ENCODE peak calls at places on chromosome 2, in six cellular contexts. One of them, this sample, is unnamed. For H3K4me1, the result is how much of the 10 kb centered on the place peaks cover.

GRCh38 chr2:239181601-239182471 is 219.0 kb downstream of the HDAC4 start:
- DNase-seq in endothelial cell of umbilical vein: no peak
- DNase-seq in HepG2: peak
- DNase-seq in body of pancreas: no peak
- DNase-seq in spleen: peak
- DNase-seq in IMR-90: no peak
- DNase-seq in this sample: no peak

GRCh38 chr2:144529841-144530240 is 9.9 kb upstream of the ZEB2 start:
- DNase-seq in spleen: no peak
- DNase-seq in endothelial cell of umbilical vein: no peak
- DNase-seq in IMR-90: no peak
- DNase-seq in body of pancreas: no peak
- DNase-seq in HepG2: no peak
- DNase-seq in this sample: no peak

GRCh38 chr2:26704441-26704977 is 12.0 kb downstream of the KCNK3 start:
- DNase-seq in spleen: no peak
- DNase-seq in IMR-90: peak
- DNase-seq in endothelial cell of umbilical vein: no peak
- DNase-seq in HepG2: no peak
- DNase-seq in body of pancreas: no peak
- DNase-seq in this sample: no peak

GRCh38 chr2:203492965-203493364 is 42.1 kb downstream of the RAPH1 start:
- DNase-seq in spleen: no peak
- DNase-seq in HepG2: no peak
- DNase-seq in body of pancreas: no peak
- DNase-seq in IMR-90: peak
- DNase-seq in endothelial cell of umbilical vein: no peak
- DNase-seq in this sample: no peak

GRCh38 chr2:156333951-156334495 is 1.5 kb upstream of the NR4A2 start:
- DNase-seq in endothelial cell of umbilical vein: peak
- DNase-seq in IMR-90: peak
- DNase-seq in HepG2: peak
- DNase-seq in spleen: peak
- DNase-seq in body of pancreas: peak
- DNase-seq in this sample: peak

GRCh38 chr2:14750433-14750832 is 117.9 kb downstream of the LRATD1 start:
- DNase-seq in IMR-90: no peak
- DNase-seq in endothelial cell of umbilical vein: no peak
- DNase-seq in HepG2: no peak
- DNase-seq in spleen: no peak
- DNase-seq in body of pancreas: no peak
- DNase-seq in this sample: no peak

GRCh38 chr2:124649001-124649400 is 623.9 kb downstream of the CNTNAP5 start:
- DNase-seq in HepG2: no peak
- DNase-seq in IMR-90: no peak
- DNase-seq in spleen: no peak
- DNase-seq in endothelial cell of umbilical vein: no peak
- DNase-seq in body of pancreas: no peak
- DNase-seq in this sample: no peak

GRCh38 chr2:23452853-23453420 is 68.0 kb downstream of the KLHL29 start:
- DNase-seq in spleen: no peak
- DNase-seq in IMR-90: peak
- DNase-seq in body of pancreas: no peak
- DNase-seq in endothelial cell of umbilical vein: no peak
- DNase-seq in HepG2: no peak
- DNase-seq in this sample: no peak

GRCh38 chr2:23273786-23274185 is 111.2 kb upstream of the KLHL29 start:
- DNase-seq in spleen: no peak
- DNase-seq in IMR-90: no peak
- DNase-seq in body of pancreas: no peak
- DNase-seq in HepG2: no peak
- DNase-seq in endothelial cell of umbilical vein: no peak
- DNase-seq in this sample: no peak

GRCh38 chr2:119407430-119408220 is 24.0 kb upstream of the TMEM37 start:
- DNase-seq in IMR-90: peak
- DNase-seq in HepG2: peak
- DNase-seq in endothelial cell of umbilical vein: peak
- DNase-seq in body of pancreas: peak
- DNase-seq in spleen: no peak
- DNase-seq in this sample: peak

GRCh38 chr2:119402106-119402505 is 29.5 kb upstream of the TMEM37 start:
- DNase-seq in endothelial cell of umbilical vein: no peak
- DNase-seq in IMR-90: no peak
- DNase-seq in spleen: no peak
- DNase-seq in body of pancreas: no peak
- DNase-seq in HepG2: no peak
- DNase-seq in this sample: no peak

GRCh38 chr2:119402645-119403560 is 28.8 kb upstream of the TMEM37 start:
- DNase-seq in spleen: no peak
- DNase-seq in endothelial cell of umbilical vein: no peak
- DNase-seq in body of pancreas: peak
- DNase-seq in HepG2: no peak
- DNase-seq in IMR-90: no peak
- DNase-seq in this sample: peak

GRCh38 chr2:119408221-119408619 is 23.4 kb upstream of the TMEM37 start:
- DNase-seq in HepG2: no peak
- DNase-seq in IMR-90: no peak
- DNase-seq in body of pancreas: peak
- DNase-seq in endothelial cell of umbilical vein: no peak
- DNase-seq in spleen: no peak
- DNase-seq in this sample: peak

DNA sequence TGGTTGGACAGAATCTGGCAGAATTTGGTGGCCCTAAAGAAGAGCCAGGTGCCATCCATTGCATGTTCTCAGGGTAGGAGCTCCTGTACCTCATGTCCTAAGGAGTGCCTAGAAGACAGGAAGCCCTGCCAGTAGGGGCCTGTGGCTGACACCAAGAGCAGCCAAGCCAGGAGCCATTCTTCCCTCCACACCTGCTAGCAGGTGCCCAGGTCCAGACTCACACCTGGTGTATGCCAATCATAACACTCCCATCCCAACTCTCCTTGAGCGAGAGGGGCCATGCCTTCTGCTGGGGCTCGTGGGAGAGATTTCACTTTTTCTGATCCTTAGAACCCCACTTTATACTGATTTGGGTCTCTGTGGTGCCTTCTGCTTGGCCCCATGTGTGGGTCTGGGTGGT is 26.5 kb upstream of the TMEM37 start:
- DNase-seq in HepG2: no peak
- DNase-seq in spleen: no peak
- DNase-seq in IMR-90: no peak
- DNase-seq in body of pancreas: no peak
- DNase-seq in endothelial cell of umbilical vein: no peak
- DNase-seq in this sample: no peak
- TF ChIP-seq POLR2A in HepG2: no peak
- TF ChIP-seq POLR2A in spleen: no peak
- TF ChIP-seq POLR2A in IMR-90: no peak
- TF ChIP-seq POLR2A in body of pancreas: no peak
- TF ChIP-seq POLR2A in endothelial cell of umbilical vein: no peak
- TF ChIP-seq POLR2A in this sample: no peak

GRCh38 chr2:27946530-27946929 is 56.0 kb downstream of the BABAM2 start:
- DNase-seq in HepG2: no peak
- DNase-seq in spleen: no peak
- DNase-seq in endothelial cell of umbilical vein: peak
- DNase-seq in body of pancreas: no peak
- DNase-seq in IMR-90: no peak
- DNase-seq in this sample: no peak
- H3K4me3 ChIP-seq in HepG2: no peak
- H3K4me3 ChIP-seq in spleen: no peak
- H3K4me3 ChIP-seq in endothelial cell of umbilical vein: peak
- H3K4me3 ChIP-seq in body of pancreas: no peak
- H3K4me3 ChIP-seq in IMR-90: no peak
- H3K4me3 ChIP-seq in this sample: no peak

GRCh38 chr2:85756822-85757435 is 3.1 kb downstream of the ATOH8 start:
- DNase-seq in endothelial cell of umbilical vein: no peak
- DNase-seq in IMR-90: no peak
- DNase-seq in HepG2: no peak
- DNase-seq in body of pancreas: peak
- DNase-seq in spleen: no peak
- DNase-seq in this sample: peak

GRCh38 chr2:85756195-85756594 is 2.4 kb downstream of the ATOH8 start:
- DNase-seq in body of pancreas: no peak
- DNase-seq in HepG2: no peak
- DNase-seq in endothelial cell of umbilical vein: no peak
- DNase-seq in spleen: no peak
- DNase-seq in IMR-90: no peak
- DNase-seq in this sample: no peak

GRCh38 chr2:85754313-85755095 is 713 bp downstream of the ATOH8 start:
- DNase-seq in IMR-90: peak
- DNase-seq in spleen: no peak
- DNase-seq in endothelial cell of umbilical vein: no peak
- DNase-seq in body of pancreas: peak
- DNase-seq in HepG2: peak
- DNase-seq in this sample: peak

GRCh38 chr2:85753525-85754312 is at the start of gene ATOH8:
- DNase-seq in endothelial cell of umbilical vein: peak
- DNase-seq in HepG2: peak
- DNase-seq in body of pancreas: peak
- DNase-seq in IMR-90: peak
- DNase-seq in spleen: peak
- DNase-seq in this sample: peak

GRCh38 chr2:85755122-85756027 is 1.6 kb downstream of the ATOH8 start:
- DNase-seq in spleen: no peak
- DNase-seq in endothelial cell of umbilical vein: no peak
- DNase-seq in body of pancreas: no peak
- DNase-seq in HepG2: no peak
- DNase-seq in IMR-90: peak
- DNase-seq in this sample: no peak
- H3K4me1 ChIP-seq in spleen: half or more
- H3K4me1 ChIP-seq in endothelial cell of umbilical vein: under half
- H3K4me1 ChIP-seq in body of pancreas: half or more
- H3K4me1 ChIP-seq in HepG2: half or more
- H3K4me1 ChIP-seq in IMR-90: under half
- H3K4me1 ChIP-seq in this sample: half or more

GRCh38 chr2:217865373-217865772 is 137.4 kb downstream of the TNS1 start:
- DNase-seq in body of pancreas: no peak
- DNase-seq in HepG2: no peak
- DNase-seq in endothelial cell of umbilical vein: no peak
- DNase-seq in spleen: no peak
- DNase-seq in IMR-90: no peak
- DNase-seq in this sample: no peak

GRCh38 chr2:217868911-217869334 is 133.9 kb downstream of the TNS1 start:
- DNase-seq in endothelial cell of umbilical vein: peak
- DNase-seq in spleen: no peak
- DNase-seq in IMR-90: peak
- DNase-seq in HepG2: no peak
- DNase-seq in body of pancreas: no peak
- DNase-seq in this sample: no peak

GRCh38 chr2:217870528-217871011 is 132.2 kb downstream of the TNS1 start:
- DNase-seq in IMR-90: no peak
- DNase-seq in HepG2: no peak
- DNase-seq in endothelial cell of umbilical vein: no peak
- DNase-seq in spleen: no peak
- DNase-seq in body of pancreas: no peak
- DNase-seq in this sample: no peak

GRCh38 chr2:217866457-217866856 is 136.3 kb downstream of the TNS1 start:
- DNase-seq in endothelial cell of umbilical vein: no peak
- DNase-seq in spleen: no peak
- DNase-seq in body of pancreas: no peak
- DNase-seq in HepG2: no peak
- DNase-seq in IMR-90: no peak
- DNase-seq in this sample: no peak

DNA sequence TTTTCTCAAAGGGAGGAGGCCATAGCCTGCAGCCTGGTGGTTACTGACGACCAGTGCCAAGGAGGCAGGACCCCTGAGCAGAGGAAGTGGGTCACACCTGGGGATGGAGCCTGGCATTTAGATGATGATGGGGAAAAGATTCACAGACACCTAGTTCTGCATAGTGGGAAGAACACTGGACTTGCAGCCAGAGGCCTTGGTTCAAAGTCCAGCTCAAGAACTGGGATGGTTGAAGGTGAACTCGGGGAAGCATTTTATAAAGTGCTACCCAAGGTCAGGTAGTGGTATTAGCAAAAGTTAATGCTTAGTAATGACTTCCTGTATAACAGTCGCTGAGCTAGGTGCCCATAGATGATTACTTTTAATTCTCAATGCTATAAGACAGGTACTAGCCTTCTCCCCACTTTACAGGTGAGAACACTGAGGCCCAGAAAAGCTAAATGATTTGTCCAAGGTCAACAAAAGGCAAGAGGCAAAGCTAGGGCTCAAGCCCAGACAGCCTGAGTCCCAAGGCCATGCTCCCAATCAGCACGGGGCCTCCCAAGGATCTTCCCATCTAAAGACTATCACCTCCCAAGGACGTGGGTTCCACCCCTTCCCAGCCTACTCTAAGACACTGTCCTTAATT is 134.4 kb downstream of the TNS1 start:
- DNase-seq in body of pancreas: no peak
- DNase-seq in spleen: no peak
- DNase-seq in HepG2: no peak
- DNase-seq in endothelial cell of umbilical vein: no peak
- DNase-seq in IMR-90: no peak
- DNase-seq in this sample: no peak
- TF ChIP-seq POLR2A in body of pancreas: no peak
- TF ChIP-seq POLR2A in spleen: no peak
- TF ChIP-seq POLR2A in HepG2: no peak
- TF ChIP-seq POLR2A in endothelial cell of umbilical vein: no peak
- TF ChIP-seq POLR2A in IMR-90: no peak
- TF ChIP-seq POLR2A in this sample: no peak

GRCh38 chr2:222025891-222026271 is 272.9 kb downstream of the PAX3 start:
- DNase-seq in endothelial cell of umbilical vein: no peak
- DNase-seq in body of pancreas: no peak
- DNase-seq in IMR-90: no peak
- DNase-seq in HepG2: no peak
- DNase-seq in spleen: no peak
- DNase-seq in this sample: no peak

DNA sequence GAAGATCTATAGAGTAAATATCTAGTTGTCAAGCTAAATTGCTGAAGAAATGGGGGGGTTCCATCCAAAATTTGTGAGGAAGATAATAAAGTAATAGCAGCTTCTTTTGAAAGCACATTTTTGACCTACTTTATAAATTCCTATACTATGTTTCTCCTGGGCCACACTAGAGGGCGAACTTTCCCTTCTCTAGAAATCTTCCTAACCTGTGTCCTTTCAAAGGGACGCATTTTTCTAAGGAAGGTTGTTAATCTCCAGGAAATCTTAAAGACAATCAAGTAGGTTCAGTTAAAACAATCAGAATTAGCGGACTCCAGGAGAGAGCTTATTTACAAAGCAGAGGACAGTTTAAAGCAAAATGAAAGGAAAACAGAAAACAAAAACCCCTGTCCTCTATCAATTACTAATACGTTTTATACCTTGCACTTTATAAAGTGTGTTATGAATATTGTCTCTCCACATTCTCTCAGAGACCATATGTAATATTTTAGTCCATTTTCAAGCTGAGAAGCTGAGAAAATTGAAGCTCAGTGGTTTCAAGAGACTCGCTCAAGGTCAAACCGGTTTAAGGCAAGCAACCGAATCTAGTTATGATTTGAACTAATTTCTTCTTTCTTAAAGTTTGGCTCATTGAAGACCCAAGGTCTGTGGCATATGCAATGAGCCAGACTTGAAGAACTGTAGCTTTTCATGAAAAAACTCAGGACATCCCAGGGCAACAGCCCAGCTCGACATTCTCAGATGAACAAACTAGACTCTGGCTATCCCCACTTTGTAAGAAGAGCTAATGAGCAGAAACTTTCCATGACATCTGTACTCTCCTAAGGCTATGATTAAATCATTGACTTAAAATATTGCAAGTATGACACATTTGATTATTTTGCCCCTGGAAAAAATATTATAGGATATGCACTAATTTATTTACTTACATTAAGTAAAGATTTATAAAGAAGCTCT is 273.6 kb downstream of the PAX3 start:
- DNase-seq in HepG2: peak
- DNase-seq in spleen: no peak
- DNase-seq in IMR-90: peak
- DNase-seq in endothelial cell of umbilical vein: peak
- DNase-seq in body of pancreas: no peak
- DNase-seq in this sample: no peak
- H3K4me3 ChIP-seq in HepG2: no peak
- H3K4me3 ChIP-seq in spleen: no peak
- H3K4me3 ChIP-seq in IMR-90: no peak
- H3K4me3 ChIP-seq in endothelial cell of umbilical vein: no peak
- H3K4me3 ChIP-seq in body of pancreas: no peak
- H3K4me3 ChIP-seq in this sample: no peak